ENCODE peak calls at places on chromosomes 2 and 18, in seven cellular contexts. One of them, this sample, is unnamed.

GRCh38 chr18:10842821-10843220 is 306.5 kb downstream of the PIEZO2 start:
- DNase-seq in lung: no peak
- DNase-seq in pancreas: no peak
- DNase-seq in tibial nerve: no peak
- DNase-seq in adrenal gland: no peak
- DNase-seq in neural crest cell: no peak
- DNase-seq in fibroblast of mammary gland: no peak
- DNase-seq in this sample: no peak

GRCh38 chr18:45413180-45413836 is 202.0 kb upstream of the SLC14A2 start:
- DNase-seq in lung: no peak
- DNase-seq in pancreas: no peak
- DNase-seq in tibial nerve: peak
- DNase-seq in adrenal gland: no peak
- DNase-seq in neural crest cell: no peak
- DNase-seq in fibroblast of mammary gland: peak
- DNase-seq in this sample: no peak

GRCh38 chr2:84741182-84741822 is 139.6 kb downstream of the TRABD2A start:
- DNase-seq in lung: no peak
- DNase-seq in pancreas: no peak
- DNase-seq in tibial nerve: no peak
- DNase-seq in adrenal gland: no peak
- DNase-seq in neural crest cell: no peak
- DNase-seq in fibroblast of mammary gland: peak
- DNase-seq in this sample: no peak

GRCh38 chr2:24754985-24755690 is 38.1 kb downstream of the PTRHD1 start:
- DNase-seq in lung: no peak
- DNase-seq in pancreas: no peak
- DNase-seq in tibial nerve: no peak
- DNase-seq in adrenal gland: no peak
- DNase-seq in neural crest cell: no peak
- DNase-seq in fibroblast of mammary gland: peak
- DNase-seq in this sample: no peak

GRCh38 chr2:147715807-147716206 is 129.0 kb upstream of the ACVR2A start:
- DNase-seq in lung: no peak
- DNase-seq in pancreas: no peak
- DNase-seq in tibial nerve: no peak
- DNase-seq in adrenal gland: no peak
- DNase-seq in neural crest cell: no peak
- DNase-seq in fibroblast of mammary gland: no peak
- DNase-seq in this sample: no peak

GRCh38 chr2:30236591-30237245 is 5.4 kb downstream of the LBH start:
- DNase-seq in lung: no peak
- DNase-seq in pancreas: no peak
- DNase-seq in tibial nerve: no peak
- DNase-seq in adrenal gland: no peak
- DNase-seq in neural crest cell: no peak
- DNase-seq in fibroblast of mammary gland: no peak
- DNase-seq in this sample: no peak

GRCh38 chr2:136281281-136282117 is 163.6 kb upstream of the CXCR4 start:
- DNase-seq in lung: no peak
- DNase-seq in pancreas: no peak
- DNase-seq in tibial nerve: no peak
- DNase-seq in adrenal gland: no peak
- DNase-seq in neural crest cell: no peak
- DNase-seq in fibroblast of mammary gland: no peak
- DNase-seq in this sample: no peak

GRCh38 chr2:64586883-64587481 is 62.9 kb downstream of the AFTPH start:
- DNase-seq in lung: no peak
- DNase-seq in pancreas: no peak
- DNase-seq in tibial nerve: no peak
- DNase-seq in adrenal gland: no peak
- DNase-seq in neural crest cell: no peak
- DNase-seq in fibroblast of mammary gland: peak
- DNase-seq in this sample: no peak

GRCh38 chr2:33421820-33422219 is 54.6 kb upstream of the RASGRP3 start:
- DNase-seq in lung: no peak
- DNase-seq in pancreas: no peak
- DNase-seq in tibial nerve: no peak
- DNase-seq in adrenal gland: no peak
- DNase-seq in neural crest cell: no peak
- DNase-seq in fibroblast of mammary gland: no peak
- DNase-seq in this sample: no peak

GRCh38 chr2:150705767-150706166 is 218.3 kb upstream of the RND3 start:
- DNase-seq in lung: no peak
- DNase-seq in pancreas: no peak
- DNase-seq in tibial nerve: no peak
- DNase-seq in adrenal gland: no peak
- DNase-seq in neural crest cell: no peak
- DNase-seq in fibroblast of mammary gland: no peak
- DNase-seq in this sample: no peak

GRCh38 chr2:231052494-231053451 is 3.9 kb upstream of the PSMD1 start:
- DNase-seq in lung: peak
- DNase-seq in pancreas: peak
- DNase-seq in tibial nerve: peak
- DNase-seq in adrenal gland: peak
- DNase-seq in neural crest cell: peak
- DNase-seq in fibroblast of mammary gland: peak
- DNase-seq in this sample: peak

GRCh38 chr2:7845332-7845731 is 836.5 kb upstream of the ID2 start:
- DNase-seq in lung: no peak
- DNase-seq in pancreas: no peak
- DNase-seq in tibial nerve: no peak
- DNase-seq in adrenal gland: peak
- DNase-seq in neural crest cell: no peak
- DNase-seq in fibroblast of mammary gland: peak
- DNase-seq in this sample: no peak

GRCh38 chr18:23337599-23338444 is 115.3 kb upstream of the RIOK3 start:
- DNase-seq in lung: no peak
- DNase-seq in pancreas: no peak
- DNase-seq in tibial nerve: no peak
- DNase-seq in adrenal gland: no peak
- DNase-seq in neural crest cell: peak
- DNase-seq in fibroblast of mammary gland: peak
- DNase-seq in this sample: no peak

GRCh38 chr2:9984217-9984739 is 32.8 kb downstream of the GRHL1 start:
- DNase-seq in lung: no peak
- DNase-seq in pancreas: no peak
- DNase-seq in tibial nerve: no peak
- DNase-seq in adrenal gland: no peak
- DNase-seq in neural crest cell: no peak
- DNase-seq in fibroblast of mammary gland: peak
- DNase-seq in this sample: no peak

GRCh38 chr2:110101280-110101844 is 14.3 kb downstream of the MALL start:
- DNase-seq in lung: peak
- DNase-seq in pancreas: peak
- DNase-seq in tibial nerve: peak
- DNase-seq in adrenal gland: peak
- DNase-seq in neural crest cell: no peak
- DNase-seq in fibroblast of mammary gland: peak
- DNase-seq in this sample: peak

GRCh38 chr2:194424683-194425209 is 1232.3 kb upstream of the SLC39A10 start:
- DNase-seq in lung: no peak
- DNase-seq in pancreas: no peak
- DNase-seq in tibial nerve: no peak
- DNase-seq in adrenal gland: no peak
- DNase-seq in neural crest cell: no peak
- DNase-seq in fibroblast of mammary gland: no peak
- DNase-seq in this sample: no peak

GRCh38 chr2:173171924-173172643 is 96.4 kb downstream of the MAP3K20 start:
- DNase-seq in lung: no peak
- DNase-seq in pancreas: no peak
- DNase-seq in tibial nerve: no peak
- DNase-seq in adrenal gland: no peak
- DNase-seq in neural crest cell: no peak
- DNase-seq in fibroblast of mammary gland: peak
- DNase-seq in this sample: no peak

GRCh38 chr2:27320958-27321543 is 1.8 kb downstream of the MPV17 start:
- DNase-seq in lung: peak
- DNase-seq in pancreas: peak
- DNase-seq in tibial nerve: peak
- DNase-seq in adrenal gland: peak
- DNase-seq in neural crest cell: no peak
- DNase-seq in fibroblast of mammary gland: peak
- DNase-seq in this sample: no peak

GRCh38 chr18:47100214-47100831 is 50.0 kb downstream of the HDHD2 start:
- DNase-seq in lung: peak
- DNase-seq in pancreas: peak
- DNase-seq in tibial nerve: peak
- DNase-seq in adrenal gland: peak
- DNase-seq in neural crest cell: peak
- DNase-seq in fibroblast of mammary gland: peak
- DNase-seq in this sample: no peak

GRCh38 chr2:115542331-115542730 is 1099.9 kb downstream of the DPP10 start:
- DNase-seq in lung: no peak
- DNase-seq in pancreas: no peak
- DNase-seq in tibial nerve: no peak
- DNase-seq in adrenal gland: no peak
- DNase-seq in neural crest cell: no peak
- DNase-seq in fibroblast of mammary gland: no peak
- DNase-seq in this sample: no peak

GRCh38 chr2:115541808-115542207 is 1099.4 kb downstream of the DPP10 start:
- DNase-seq in lung: no peak
- DNase-seq in pancreas: no peak
- DNase-seq in tibial nerve: no peak
- DNase-seq in adrenal gland: no peak
- DNase-seq in neural crest cell: no peak
- DNase-seq in fibroblast of mammary gland: no peak
- DNase-seq in this sample: no peak
- TF ChIP-seq CTCF in lung: no peak
- TF ChIP-seq CTCF in pancreas: no peak
- TF ChIP-seq CTCF in tibial nerve: no peak
- TF ChIP-seq CTCF in adrenal gland: no peak
- TF ChIP-seq CTCF in neural crest cell: no peak
- TF ChIP-seq CTCF in fibroblast of mammary gland: no peak
- TF ChIP-seq CTCF in this sample: no peak

GRCh38 chr2:23092831-23093230 is 292.1 kb upstream of the KLHL29 start:
- DNase-seq in lung: no peak
- DNase-seq in pancreas: no peak
- DNase-seq in tibial nerve: no peak
- DNase-seq in adrenal gland: no peak
- DNase-seq in neural crest cell: no peak
- DNase-seq in fibroblast of mammary gland: peak
- DNase-seq in this sample: no peak

GRCh38 chr2:23096905-23097602 is 287.9 kb upstream of the KLHL29 start:
- DNase-seq in lung: no peak
- DNase-seq in pancreas: no peak
- DNase-seq in tibial nerve: no peak
- DNase-seq in adrenal gland: no peak
- DNase-seq in neural crest cell: no peak
- DNase-seq in fibroblast of mammary gland: peak
- DNase-seq in this sample: no peak

GRCh38 chr2:23091019-23091418 is 294.0 kb upstream of the KLHL29 start:
- DNase-seq in lung: no peak
- DNase-seq in pancreas: no peak
- DNase-seq in tibial nerve: no peak
- DNase-seq in adrenal gland: no peak
- DNase-seq in neural crest cell: no peak
- DNase-seq in fibroblast of mammary gland: no peak
- DNase-seq in this sample: no peak

DNA sequence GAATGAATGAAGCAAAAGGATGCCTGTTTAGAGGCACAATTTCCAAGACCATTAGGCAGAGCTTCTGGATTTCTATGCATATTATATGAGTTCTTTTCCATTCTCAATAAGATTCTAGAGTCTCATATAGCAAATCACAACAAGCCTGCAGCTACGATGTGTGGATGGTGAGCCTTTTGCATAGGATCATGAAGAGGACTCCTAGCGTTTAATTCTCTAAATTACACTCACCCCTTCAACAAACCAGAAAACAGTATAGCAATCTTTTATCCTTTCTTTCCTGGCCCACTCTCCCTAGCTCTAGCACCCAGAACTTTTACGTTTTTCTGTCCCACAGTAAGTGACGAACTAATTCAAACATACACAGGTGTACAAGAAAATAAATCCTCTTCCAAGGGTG is 293.1 kb upstream of the KLHL29 start:
- DNase-seq in lung: no peak
- DNase-seq in pancreas: no peak
- DNase-seq in tibial nerve: no peak
- DNase-seq in adrenal gland: no peak
- DNase-seq in neural crest cell: no peak
- DNase-seq in fibroblast of mammary gland: no peak
- DNase-seq in this sample: no peak
- TF ChIP-seq CTCF in lung: no peak
- TF ChIP-seq CTCF in pancreas: no peak
- TF ChIP-seq CTCF in tibial nerve: no peak
- TF ChIP-seq CTCF in adrenal gland: no peak
- TF ChIP-seq CTCF in neural crest cell: no peak
- TF ChIP-seq CTCF in fibroblast of mammary gland: no peak
- TF ChIP-seq CTCF in this sample: no peak

GRCh38 chr2:56185101-56185581 is 1.4 kb downstream of the CCDC85A start:
- DNase-seq in lung: no peak
- DNase-seq in pancreas: peak
- DNase-seq in tibial nerve: peak
- DNase-seq in adrenal gland: no peak
- DNase-seq in neural crest cell: no peak
- DNase-seq in fibroblast of mammary gland: no peak
- DNase-seq in this sample: no peak
- TF ChIP-seq CTCF in lung: no peak
- TF ChIP-seq CTCF in pancreas: no peak
- TF ChIP-seq CTCF in tibial nerve: no peak
- TF ChIP-seq CTCF in adrenal gland: no peak
- TF ChIP-seq CTCF in neural crest cell: no peak
- TF ChIP-seq CTCF in fibroblast of mammary gland: no peak
- TF ChIP-seq CTCF in this sample: no peak

GRCh38 chr2:202026507-202026906 is 7.1 kb upstream of the FZD7 start:
- DNase-seq in lung: no peak
- DNase-seq in pancreas: no peak
- DNase-seq in tibial nerve: no peak
- DNase-seq in adrenal gland: no peak
- DNase-seq in neural crest cell: no peak
- DNase-seq in fibroblast of mammary gland: no peak
- DNase-seq in this sample: peak

GRCh38 chr2:202023904-202024266 is 9.8 kb upstream of the FZD7 start:
- DNase-seq in lung: peak
- DNase-seq in pancreas: no peak
- DNase-seq in tibial nerve: no peak
- DNase-seq in adrenal gland: no peak
- DNase-seq in neural crest cell: no peak
- DNase-seq in fibroblast of mammary gland: no peak
- DNase-seq in this sample: no peak

GRCh38 chr2:202024871-202025270 is 8.8 kb upstream of the FZD7 start:
- DNase-seq in lung: no peak
- DNase-seq in pancreas: no peak
- DNase-seq in tibial nerve: no peak
- DNase-seq in adrenal gland: no peak
- DNase-seq in neural crest cell: no peak
- DNase-seq in fibroblast of mammary gland: no peak
- DNase-seq in this sample: no peak

GRCh38 chr2:202023198-202023903 is 10.3 kb upstream of the FZD7 start:
- DNase-seq in lung: peak
- DNase-seq in pancreas: no peak
- DNase-seq in tibial nerve: no peak
- DNase-seq in adrenal gland: no peak
- DNase-seq in neural crest cell: no peak
- DNase-seq in fibroblast of mammary gland: no peak
- DNase-seq in this sample: no peak

DNA sequence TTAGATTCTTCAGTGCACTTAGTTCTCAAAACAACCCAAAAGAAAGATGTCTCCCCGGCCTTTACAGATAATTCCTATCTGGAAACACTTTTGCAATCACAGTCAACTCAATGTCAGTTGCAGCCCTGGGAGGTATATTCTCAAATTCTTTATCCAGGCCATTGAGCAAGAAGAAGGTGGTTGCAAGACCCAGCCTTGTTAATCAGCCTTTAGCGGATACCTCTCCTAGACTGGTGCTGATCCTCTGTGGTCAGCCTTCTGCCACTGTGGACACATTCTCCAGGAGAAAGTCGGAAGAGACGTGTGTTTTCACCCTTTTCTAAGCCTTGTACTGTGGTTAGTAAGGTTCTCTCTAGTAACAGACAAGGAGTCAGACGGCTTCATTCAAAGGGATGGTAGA is 7.8 kb upstream of the FZD7 start:
- DNase-seq in lung: no peak
- DNase-seq in pancreas: no peak
- DNase-seq in tibial nerve: no peak
- DNase-seq in adrenal gland: no peak
- DNase-seq in neural crest cell: no peak
- DNase-seq in fibroblast of mammary gland: no peak
- DNase-seq in this sample: peak
- TF ChIP-seq CTCF in lung: no peak
- TF ChIP-seq CTCF in pancreas: no peak
- TF ChIP-seq CTCF in tibial nerve: no peak
- TF ChIP-seq CTCF in adrenal gland: no peak
- TF ChIP-seq CTCF in neural crest cell: no peak
- TF ChIP-seq CTCF in fibroblast of mammary gland: no peak
- TF ChIP-seq CTCF in this sample: no peak

This sample was measured in osteocyte.